ENCODE peak calls at places on chromosomes 1 and 21, in eight cellular contexts. One of them, this sample, is unnamed.

GRCh38 chr1:942411-942821 is 16.6 kb downstream of the NOC2L start:
- DNase-seq in ovary: no peak
- DNase-seq in HCT116: no peak
- DNase-seq in heart left ventricle: no peak
- DNase-seq in sigmoid colon: no peak
- DNase-seq in esophagus squamous epithelium: no peak
- DNase-seq in thyroid gland: no peak
- DNase-seq in uterus: no peak
- DNase-seq in this sample: no peak

GRCh38 chr1:80083892-80084291 is 1077.4 kb upstream of the ADGRL4 start:
- DNase-seq in ovary: no peak
- DNase-seq in HCT116: no peak
- DNase-seq in heart left ventricle: no peak
- DNase-seq in sigmoid colon: no peak
- DNase-seq in esophagus squamous epithelium: no peak
- DNase-seq in thyroid gland: no peak
- DNase-seq in uterus: no peak
- DNase-seq in this sample: no peak

GRCh38 chr1:62539028-62539447 is 58.3 kb upstream of the ANGPTL3 start:
- DNase-seq in ovary: no peak
- DNase-seq in HCT116: no peak
- DNase-seq in heart left ventricle: no peak
- DNase-seq in sigmoid colon: no peak
- DNase-seq in esophagus squamous epithelium: no peak
- DNase-seq in thyroid gland: no peak
- DNase-seq in uterus: no peak
- DNase-seq in this sample: no peak

GRCh38 chr21:41068411-41069304 is 99.3 kb upstream of the BACE2 start:
- DNase-seq in ovary: peak
- DNase-seq in HCT116: peak
- DNase-seq in heart left ventricle: peak
- DNase-seq in sigmoid colon: peak
- DNase-seq in esophagus squamous epithelium: no peak
- DNase-seq in thyroid gland: peak
- DNase-seq in uterus: peak
- DNase-seq in this sample: peak

GRCh38 chr1:182227864-182228547 is 163.6 kb downstream of the GLUL start:
- DNase-seq in ovary: no peak
- DNase-seq in HCT116: no peak
- DNase-seq in heart left ventricle: no peak
- DNase-seq in sigmoid colon: no peak
- DNase-seq in esophagus squamous epithelium: no peak
- DNase-seq in thyroid gland: peak
- DNase-seq in uterus: no peak
- DNase-seq in this sample: no peak

GRCh38 chr1:89429062-89429461 is 65.2 kb downstream of the GBP6 start:
- DNase-seq in ovary: no peak
- DNase-seq in HCT116: no peak
- DNase-seq in heart left ventricle: no peak
- DNase-seq in sigmoid colon: no peak
- DNase-seq in esophagus squamous epithelium: no peak
- DNase-seq in thyroid gland: peak
- DNase-seq in uterus: no peak
- DNase-seq in this sample: no peak

GRCh38 chr1:147556643-147557042 is 15.3 kb downstream of the BCL9 start:
- DNase-seq in ovary: no peak
- DNase-seq in HCT116: no peak
- DNase-seq in heart left ventricle: no peak
- DNase-seq in sigmoid colon: no peak
- DNase-seq in esophagus squamous epithelium: no peak
- DNase-seq in thyroid gland: no peak
- DNase-seq in uterus: no peak
- DNase-seq in this sample: no peak

GRCh38 chr1:62321438-62321837 is 2.2 kb upstream of the KANK4 start:
- DNase-seq in ovary: no peak
- DNase-seq in HCT116: peak
- DNase-seq in heart left ventricle: no peak
- DNase-seq in sigmoid colon: no peak
- DNase-seq in esophagus squamous epithelium: no peak
- DNase-seq in thyroid gland: no peak
- DNase-seq in uterus: no peak
- DNase-seq in this sample: no peak

GRCh38 chr1:156259805-156260204 is 11.9 kb upstream of the PAQR6 start:
- DNase-seq in ovary: no peak
- DNase-seq in HCT116: no peak
- DNase-seq in heart left ventricle: no peak
- DNase-seq in sigmoid colon: no peak
- DNase-seq in esophagus squamous epithelium: no peak
- DNase-seq in thyroid gland: no peak
- DNase-seq in uterus: peak
- DNase-seq in this sample: no peak

GRCh38 chr21:34531399-34531798 is 19.4 kb upstream of the KCNE1 start:
- DNase-seq in ovary: no peak
- DNase-seq in HCT116: no peak
- DNase-seq in heart left ventricle: no peak
- DNase-seq in sigmoid colon: no peak
- DNase-seq in esophagus squamous epithelium: no peak
- DNase-seq in thyroid gland: no peak
- DNase-seq in uterus: no peak
- DNase-seq in this sample: no peak

GRCh38 chr1:205775717-205776056 is 405 bp upstream of the RAB29 start:
- DNase-seq in ovary: no peak
- DNase-seq in HCT116: no peak
- DNase-seq in heart left ventricle: no peak
- DNase-seq in sigmoid colon: no peak
- DNase-seq in esophagus squamous epithelium: no peak
- DNase-seq in thyroid gland: no peak
- DNase-seq in uterus: no peak
- DNase-seq in this sample: no peak

GRCh38 chr21:16908087-16908486 is 604.8 kb upstream of the CXADR start:
- DNase-seq in ovary: no peak
- DNase-seq in HCT116: no peak
- DNase-seq in heart left ventricle: no peak
- DNase-seq in sigmoid colon: peak
- DNase-seq in esophagus squamous epithelium: no peak
- DNase-seq in thyroid gland: peak
- DNase-seq in uterus: peak
- DNase-seq in this sample: no peak

GRCh38 chr1:232599178-232600041 is 30.5 kb downstream of the SIPA1L2 start:
- DNase-seq in ovary: no peak
- DNase-seq in HCT116: no peak
- DNase-seq in heart left ventricle: no peak
- DNase-seq in sigmoid colon: no peak
- DNase-seq in esophagus squamous epithelium: no peak
- DNase-seq in thyroid gland: no peak
- DNase-seq in uterus: no peak
- DNase-seq in this sample: no peak

GRCh38 chr1:112410704-112411103 is 14.7 kb downstream of the CTTNBP2NL start:
- DNase-seq in ovary: no peak
- DNase-seq in HCT116: no peak
- DNase-seq in heart left ventricle: no peak
- DNase-seq in sigmoid colon: no peak
- DNase-seq in esophagus squamous epithelium: no peak
- DNase-seq in thyroid gland: no peak
- DNase-seq in uterus: no peak
- DNase-seq in this sample: no peak

GRCh38 chr1:39540504-39541031 is 36.0 kb downstream of the PABPC4 start:
- DNase-seq in ovary: peak
- DNase-seq in HCT116: no peak
- DNase-seq in heart left ventricle: peak
- DNase-seq in sigmoid colon: peak
- DNase-seq in esophagus squamous epithelium: peak
- DNase-seq in thyroid gland: no peak
- DNase-seq in uterus: peak
- DNase-seq in this sample: peak

GRCh38 chr1:233237623-233238022 is 57.9 kb downstream of the PCNX2 start:
- DNase-seq in ovary: no peak
- DNase-seq in HCT116: no peak
- DNase-seq in heart left ventricle: no peak
- DNase-seq in sigmoid colon: no peak
- DNase-seq in esophagus squamous epithelium: no peak
- DNase-seq in thyroid gland: no peak
- DNase-seq in uterus: no peak
- DNase-seq in this sample: no peak

GRCh38 chr1:246588322-246588721 is 22.1 kb downstream of the CNST start:
- DNase-seq in ovary: no peak
- DNase-seq in HCT116: no peak
- DNase-seq in heart left ventricle: no peak
- DNase-seq in sigmoid colon: no peak
- DNase-seq in esophagus squamous epithelium: no peak
- DNase-seq in thyroid gland: no peak
- DNase-seq in uterus: no peak
- DNase-seq in this sample: no peak

GRCh38 chr1:46406881-46407608 is 12.9 kb downstream of the FAAH start:
- DNase-seq in ovary: no peak
- DNase-seq in HCT116: no peak
- DNase-seq in heart left ventricle: no peak
- DNase-seq in sigmoid colon: no peak
- DNase-seq in esophagus squamous epithelium: no peak
- DNase-seq in thyroid gland: no peak
- DNase-seq in uterus: no peak
- DNase-seq in this sample: no peak

GRCh38 chr1:117571496-117571895 is 34.4 kb upstream of the TENT5C start:
- DNase-seq in ovary: no peak
- DNase-seq in HCT116: no peak
- DNase-seq in heart left ventricle: no peak
- DNase-seq in sigmoid colon: no peak
- DNase-seq in esophagus squamous epithelium: no peak
- DNase-seq in thyroid gland: no peak
- DNase-seq in uterus: peak
- DNase-seq in this sample: no peak

GRCh38 chr1:81484284-81484683 is 316.4 kb upstream of the ADGRL2 start:
- DNase-seq in ovary: no peak
- DNase-seq in HCT116: no peak
- DNase-seq in heart left ventricle: no peak
- DNase-seq in sigmoid colon: no peak
- DNase-seq in esophagus squamous epithelium: no peak
- DNase-seq in thyroid gland: peak
- DNase-seq in uterus: no peak
- DNase-seq in this sample: no peak

GRCh38 chr1:231666220-231666956 is 39.8 kb downstream of the DISC1 start:
- DNase-seq in ovary: no peak
- DNase-seq in HCT116: no peak
- DNase-seq in heart left ventricle: no peak
- DNase-seq in sigmoid colon: no peak
- DNase-seq in esophagus squamous epithelium: no peak
- DNase-seq in thyroid gland: no peak
- DNase-seq in uterus: no peak
- DNase-seq in this sample: no peak

DNA sequence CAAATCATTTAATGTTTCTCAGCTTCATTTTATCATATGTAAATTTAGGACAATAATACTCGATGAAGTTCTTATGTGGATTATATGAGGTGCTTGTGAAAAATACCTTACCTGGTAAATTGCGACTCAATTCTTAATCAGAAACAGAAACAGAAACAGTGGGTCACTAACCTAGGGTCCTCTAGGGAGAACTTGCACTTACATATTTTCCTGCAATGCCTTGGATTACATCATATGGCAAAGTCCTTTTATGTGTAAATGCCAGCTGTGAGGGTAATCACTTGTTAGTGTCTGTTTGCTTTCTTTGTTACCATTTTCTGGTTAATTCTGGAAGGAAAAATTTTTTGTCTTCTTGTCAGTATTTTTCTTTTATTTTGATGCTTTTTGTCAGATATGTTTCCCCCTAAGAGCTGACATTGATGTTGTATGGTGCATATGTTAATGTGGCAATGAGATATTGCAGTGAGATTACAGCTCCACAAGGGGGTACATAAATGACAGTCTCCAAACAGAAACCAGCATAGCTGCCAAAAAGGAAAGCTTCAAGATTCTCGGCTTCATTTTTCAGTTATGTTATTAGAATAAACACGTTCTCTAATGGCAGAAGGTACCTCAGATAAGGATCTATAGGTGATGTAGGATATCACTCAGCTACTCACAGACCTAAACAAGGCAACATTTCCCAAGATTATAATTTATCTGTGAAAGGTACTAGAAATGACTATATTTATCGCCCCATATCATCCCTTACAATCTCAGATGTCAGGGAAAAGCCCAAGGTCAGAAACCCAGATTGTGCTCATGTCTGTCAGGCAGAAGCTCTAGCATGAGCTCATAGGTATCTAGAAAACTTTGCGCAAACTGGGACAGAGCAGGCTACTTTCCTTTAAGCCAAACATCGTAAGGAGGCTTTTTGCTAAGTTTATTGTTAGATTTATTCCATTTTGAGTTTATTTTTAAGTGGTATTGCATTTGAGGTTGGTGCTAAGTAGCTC is 119.9 kb downstream of the FASLG start:
- DNase-seq in ovary: no peak
- DNase-seq in HCT116: no peak
- DNase-seq in heart left ventricle: no peak
- DNase-seq in sigmoid colon: no peak
- DNase-seq in esophagus squamous epithelium: no peak
- DNase-seq in thyroid gland: no peak
- DNase-seq in uterus: no peak
- DNase-seq in this sample: no peak
- TF ChIP-seq CTCF in ovary: no peak
- TF ChIP-seq CTCF in HCT116: peak
- TF ChIP-seq CTCF in heart left ventricle: no peak
- TF ChIP-seq CTCF in sigmoid colon: no peak
- TF ChIP-seq CTCF in esophagus squamous epithelium: no peak
- TF ChIP-seq CTCF in thyroid gland: no peak
- TF ChIP-seq CTCF in uterus: no peak
- TF ChIP-seq CTCF in this sample: no peak

GRCh38 chr1:15939181-15940109 is 36.5 kb downstream of the ZBTB17 start:
- DNase-seq in ovary: peak
- DNase-seq in HCT116: no peak
- DNase-seq in heart left ventricle: no peak
- DNase-seq in sigmoid colon: peak
- DNase-seq in esophagus squamous epithelium: no peak
- DNase-seq in thyroid gland: peak
- DNase-seq in uterus: no peak
- DNase-seq in this sample: peak
- TF ChIP-seq POLR2A in ovary: no peak
- TF ChIP-seq POLR2A in HCT116: no peak
- TF ChIP-seq POLR2A in heart left ventricle: no peak
- TF ChIP-seq POLR2A in sigmoid colon: no peak
- TF ChIP-seq POLR2A in esophagus squamous epithelium: no peak
- TF ChIP-seq POLR2A in thyroid gland: no peak
- TF ChIP-seq POLR2A in uterus: no peak
- TF ChIP-seq POLR2A in this sample: no peak

GRCh38 chr1:7785108-7785507 is 1.0 kb downstream of the PER3 start:
- DNase-seq in ovary: no peak
- DNase-seq in HCT116: no peak
- DNase-seq in heart left ventricle: no peak
- DNase-seq in sigmoid colon: no peak
- DNase-seq in esophagus squamous epithelium: no peak
- DNase-seq in thyroid gland: no peak
- DNase-seq in uterus: no peak
- DNase-seq in this sample: no peak
- H3K4me3 ChIP-seq in ovary: peak
- H3K4me3 ChIP-seq in HCT116: no peak
- H3K4me3 ChIP-seq in heart left ventricle: peak
- H3K4me3 ChIP-seq in sigmoid colon: peak
- H3K4me3 ChIP-seq in esophagus squamous epithelium: peak
- H3K4me3 ChIP-seq in thyroid gland: peak
- H3K4me3 ChIP-seq in uterus: no peak
- H3K4me3 ChIP-seq in this sample: peak

GRCh38 chr1:24970399-24970753 is 40.3 kb upstream of the RUNX3 start:
- DNase-seq in ovary: no peak
- DNase-seq in HCT116: no peak
- DNase-seq in heart left ventricle: no peak
- DNase-seq in sigmoid colon: no peak
- DNase-seq in esophagus squamous epithelium: no peak
- DNase-seq in thyroid gland: no peak
- DNase-seq in uterus: no peak
- DNase-seq in this sample: no peak
- TF ChIP-seq CTCF in ovary: no peak
- TF ChIP-seq CTCF in HCT116: no peak
- TF ChIP-seq CTCF in heart left ventricle: no peak
- TF ChIP-seq CTCF in sigmoid colon: no peak
- TF ChIP-seq CTCF in esophagus squamous epithelium: no peak
- TF ChIP-seq CTCF in thyroid gland: no peak
- TF ChIP-seq CTCF in uterus: no peak
- TF ChIP-seq CTCF in this sample: no peak